ENCODE peak calls at places on chromosomes 7 and 10, in nine cellular contexts. E is SK-N-SH, H is GM23248, U is hepatocyte, V is MM.1S, I is GM23338, T is OCI-LY7, Z is HCT116, Y is neural progenitor cell. J is an unnamed sample.

GRCh38 chr7:143287321-143287934 is 723 bp upstream of the CASP2 start:
- DNase-seq in E (no peak), H (no peak), U (no peak), V (no peak), I (no peak), T (peak; percentile 7), Z (no peak), Y (no peak), J (no peak)

GRCh38 chr7:155979994-155980393 is 167.7 kb upstream of the SHH start:
- DNase-seq in E (no peak), H (no peak), U (no peak), V (no peak), I (no peak), T (no peak), Z (no peak), Y (no peak), J (no peak)

GRCh38 chr7:106367018-106367420 is 82.2 kb upstream of the NAMPT start:
- DNase-seq in E (no peak), H (peak; percentile 58), U (no peak), V (no peak), I (peak; percentile 59), T (peak; percentile 31), Z (no peak), Y (peak; percentile 39), J (peak; percentile 57)

GRCh38 chr7:47314728-47315601 is 266.9 kb downstream of the TNS3 start:
- DNase-seq in E (no peak), H (peak; percentile 53), U (no peak), V (no peak), I (no peak), T (no peak), Z (no peak), Y (no peak), J (no peak)

GRCh38 chr7:151859111-151859947 is 17.6 kb downstream of the PRKAG2 start:
- DNase-seq in E (no peak), H (no peak), U (no peak), V (no peak), I (no peak), T (no peak), Z (no peak), Y (no peak), J (peak; percentile 54)

GRCh38 chr7:110386006-110386405 is 704.9 kb upstream of the LRRN3 start:
- DNase-seq in E (no peak), H (no peak), U (no peak), V (no peak), I (no peak), T (no peak), Z (peak; percentile 7), Y (no peak), J (peak; percentile 31)

GRCh38 chr10:91197044-91197651 is 23.3 kb upstream of the PCGF5 start:
- DNase-seq in E (no peak), H (peak; percentile 85), U (no peak), V (no peak), I (no peak), T (no peak), Z (no peak), Y (peak; percentile 4), J (no peak)

GRCh38 chr10:49759787-49760551 is 2.2 kb downstream of the OGDHL start:
- DNase-seq in E (peak; percentile 39), H (no peak), U (no peak), V (no peak), I (peak; percentile 3), T (no peak), Z (no peak), Y (no peak), J (no peak)

GRCh38 chr7:104848386-104848990 is 165.5 kb upstream of the KMT2E start:
- DNase-seq in E (peak; percentile 73), H (peak; percentile 30), U (peak; percentile 72), V (peak; percentile 31), I (peak; percentile 86), T (peak; percentile 51), Z (peak; percentile 18), Y (peak; percentile 80), J (peak; percentile 78)

GRCh38 chr7:29878081-29878688 is 71.9 kb downstream of the WIPF3 start:
- DNase-seq in E (peak; percentile 79), H (peak; percentile 67), U (peak; percentile 35), V (peak; percentile 55), I (peak; percentile 43), T (peak; percentile 55), Z (no peak), Y (no peak), J (peak; percentile 76)

GRCh38 chr10:91596821-91597396 is 36.0 kb downstream of the PPP1R3C start:
- DNase-seq in E (no peak), H (peak; percentile 85), U (no peak), V (no peak), I (no peak), T (no peak), Z (no peak), Y (no peak), J (peak; percentile 64)

GRCh38 chr10:34906021-34906965 is 91.2 kb upstream of the PARD3 start:
- DNase-seq in E (peak; percentile 30), H (no peak), U (no peak), V (no peak), I (peak; percentile 72), T (no peak), Z (no peak), Y (peak; percentile 74), J (no peak)

GRCh38 chr10:112226439-112227248 is 43.1 kb upstream of the GPAM start:
- DNase-seq in E (no peak), H (no peak), U (no peak), V (no peak), I (no peak), T (no peak), Z (no peak), Y (no peak), J (no peak)

GRCh38 chr7:142908921-142909870 is 23.7 kb upstream of the TRPV6 start:
- DNase-seq in E (peak; percentile 47), H (peak; percentile 12), U (peak; percentile 42), V (peak; percentile 57), I (peak; percentile 51), T (peak; percentile 23), Z (peak; percentile 18), Y (peak; percentile 26), J (no peak)

DNA sequence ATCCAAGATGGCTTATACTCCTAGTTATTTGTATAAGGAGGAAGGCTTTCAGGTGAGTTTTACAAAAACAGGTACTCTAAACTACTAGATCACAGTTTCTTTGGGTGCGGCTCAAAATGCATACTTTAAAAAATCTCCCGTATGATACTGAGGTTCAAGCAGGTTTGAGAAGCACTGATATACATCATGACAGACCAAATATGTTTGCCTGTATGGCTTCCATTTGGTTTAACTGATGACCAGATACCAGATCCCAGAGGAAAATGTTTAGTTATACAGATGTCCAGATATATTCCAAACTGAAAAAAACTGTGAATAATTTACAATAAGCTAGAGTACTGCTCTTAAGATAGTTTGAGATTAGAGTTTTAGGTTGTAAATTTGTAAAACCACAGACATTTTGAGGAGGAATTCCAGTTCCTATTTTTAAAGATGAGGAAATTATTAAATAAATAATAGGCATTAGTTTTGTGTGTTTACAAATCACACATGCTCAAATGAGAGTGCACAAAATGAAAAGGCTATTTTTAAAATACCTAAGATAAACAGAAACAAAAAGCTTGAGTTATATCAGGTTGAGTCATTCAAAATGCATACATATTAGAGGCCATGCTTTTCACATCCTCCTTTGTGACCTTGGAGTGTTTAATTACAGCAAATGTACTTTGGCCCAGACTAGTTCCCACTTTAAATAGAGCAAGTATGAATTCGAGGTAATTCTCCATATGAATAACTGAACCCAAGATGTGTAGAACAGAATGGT is 60.5 kb downstream of the SEMA3C start:
- DNase-seq in E (no peak), H (peak; percentile 39), U (peak; percentile 25), V (no peak), I (no peak), T (no peak), Z (no peak), Y (no peak), J (peak; percentile 35)
- H2AFZ ChIP-seq in E (peak overlapping the region; percentile 1), H (no peak overlapping the region), U (no peak overlapping the region), V (peak overlapping the region; percentile 33), I (no peak overlapping the region), T (no peak overlapping the region), Z (no peak overlapping the region), Y (no peak overlapping the region), J (no peak overlapping the region)

DNA sequence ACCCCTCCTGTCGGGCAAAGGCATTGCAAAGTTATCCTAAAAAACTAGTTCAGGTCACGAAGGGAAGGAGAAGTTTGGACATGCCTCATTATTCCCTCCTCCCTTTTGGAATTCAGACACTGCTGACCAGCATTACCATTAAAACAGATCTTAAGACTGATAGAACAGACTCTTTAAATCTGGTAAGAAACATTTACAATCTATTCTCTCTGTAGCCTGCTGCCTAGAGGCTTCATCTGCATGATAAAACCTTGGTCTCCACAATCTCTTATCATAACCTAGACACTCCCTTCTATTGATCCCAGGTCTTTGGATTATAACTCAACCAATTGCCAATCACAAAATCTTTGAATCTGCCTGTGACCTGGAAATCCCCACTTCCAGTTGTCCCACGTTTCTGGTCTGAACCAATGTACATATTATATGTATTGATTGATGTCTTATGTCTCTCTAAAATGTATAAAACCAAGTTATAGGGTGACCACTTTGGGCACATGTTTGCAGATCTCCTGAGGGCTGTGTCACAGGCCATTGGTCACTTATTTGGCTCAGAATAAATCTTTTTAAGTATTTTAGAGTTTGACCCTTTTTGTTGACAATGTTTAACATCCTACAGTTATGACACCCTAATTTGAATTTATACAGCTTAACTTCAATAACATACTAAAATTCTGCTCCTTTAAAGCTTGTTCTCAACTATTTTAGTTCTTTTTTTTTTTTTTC is 23.4 kb upstream of the CNNM2 start:
- DNase-seq in E (no peak), H (no peak), U (no peak), V (no peak), I (no peak), T (no peak), Z (no peak), Y (no peak), J (no peak)
- TF ChIP-seq EZH2phosphoT487 in E (no peak), H (no peak), U (no peak), V (no peak), I (no peak), T (no peak), Z (no peak), Y (no peak), J (no peak)

DNA sequence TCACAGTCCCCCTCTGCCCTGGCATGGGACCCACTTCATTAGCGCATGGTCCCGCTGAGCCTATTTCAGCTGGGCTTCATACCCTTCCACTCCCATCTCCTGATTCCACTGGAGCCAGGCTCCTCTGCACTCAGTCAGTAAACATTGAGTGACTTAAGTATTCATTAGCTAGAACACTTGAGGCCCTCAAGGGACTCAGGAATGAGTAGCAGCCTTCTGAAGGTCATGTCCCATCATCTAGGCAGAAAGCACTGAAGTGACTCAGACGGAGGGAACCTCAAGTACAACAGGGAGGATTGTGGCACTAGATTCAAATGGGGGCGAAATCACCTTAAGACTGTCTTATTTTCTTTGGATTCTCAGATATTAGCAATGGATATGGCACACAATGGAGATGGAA is 186.6 kb upstream of the INHBA start:
- DNase-seq in E (no peak), H (peak; percentile 40), U (peak; percentile 48), V (no peak), I (no peak), T (no peak), Z (no peak), Y (no peak), J (no peak)
- H2AFZ ChIP-seq in E (no peak overlapping the region), H (no peak overlapping the region), U (no peak overlapping the region), V (no peak overlapping the region), I (no peak overlapping the region), T (no peak overlapping the region), Z (no peak overlapping the region), Y (no peak overlapping the region), J (no peak overlapping the region)

DNA sequence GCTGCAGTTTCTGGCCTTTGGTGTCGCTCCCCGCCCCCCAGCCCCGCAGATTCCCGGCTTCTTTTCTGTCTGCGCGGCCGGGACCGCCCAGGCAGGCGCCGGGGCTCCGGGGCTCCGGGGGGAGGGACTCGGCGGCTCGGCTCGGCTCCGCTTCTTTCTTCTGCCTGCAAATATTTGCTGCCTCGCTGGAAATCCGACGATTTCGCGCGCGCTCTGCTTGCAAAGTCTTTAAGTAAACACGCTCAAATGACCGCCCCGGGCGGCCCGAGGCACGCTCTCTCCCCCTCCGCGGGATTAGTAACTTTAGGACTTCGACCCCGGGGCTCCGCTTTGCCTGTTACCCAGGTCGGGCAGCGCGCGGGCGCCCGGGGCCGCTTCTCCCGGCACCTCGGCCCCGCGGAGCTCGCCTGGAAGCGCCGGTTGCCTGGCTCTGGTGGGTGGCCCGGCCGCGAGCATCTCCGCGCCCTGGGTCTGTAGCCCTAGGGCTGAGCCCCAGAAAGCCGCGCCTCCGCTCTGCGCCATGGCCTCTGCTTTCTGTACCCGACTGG is 3.9 kb upstream of the GATA3 start:
- DNase-seq in E (no peak), H (peak; percentile 44), U (peak; percentile 86), V (no peak), I (peak; percentile 64), T (no peak), Z (no peak), Y (peak; percentile 87), J (peak; percentile 75)
- TF ChIP-seq EZH2phosphoT487 in E (no peak), H (peak; percentile 75), U (no peak), V (no peak), I (peak; percentile 51), T (no peak), Z (no peak), Y (no peak), J (no peak)